ENCODE peak calls at places on chromosomes 4 and X, in four cellular contexts. A is K562, H is GM12878, O is HepG2. R is an unnamed sample. For H3K4me1, the result is how much of the 10 kb centered on the place peaks cover.

GRCh38 chrX:274904-275475 is 6.2 kb upstream of the PLCXD1 start:
- DNase-seq in H (no peak), A (no peak), O (peak), R (no peak)

GRCh38 chr4:133146574-133147198 is 2.4 kb upstream of the PCDH10 start:
- DNase-seq in A (peak), O (peak), H (no peak), R (no peak)

GRCh38 chr4:183342541-183343533 is 20.6 kb upstream of the CLDN24 start:
- DNase-seq in A (no peak), H (no peak), O (no peak), R (no peak)

GRCh38 chrX:120790118-120790517 is 85.5 kb downstream of the CT47B1 start:
- DNase-seq in O (peak), H (peak), A (peak), R (peak)

GRCh38 chrX:72735561-72735960 is 21.5 kb upstream of the PHKA1 start:
- DNase-seq in A (no peak), O (no peak), H (no peak), R (no peak)

GRCh38 chr4:159070742-159071141 is 32.1 kb upstream of the RAPGEF2 start:
- DNase-seq in O (no peak), H (no peak), A (no peak), R (no peak)

GRCh38 chr4:84177831-84178230 is 321.3 kb downstream of the NKX6-1 start:
- DNase-seq in O (no peak), H (no peak), A (no peak), R (no peak)

GRCh38 chr4:120066525-120067333 is at the start of gene MAD2L1:
- DNase-seq in H (peak), O (peak), A (peak), R (peak)

GRCh38 chrX:19611636-19612376 is 96.5 kb upstream of the MAP3K15 start:
- DNase-seq in O (no peak), A (no peak), H (no peak), R (no peak)

GRCh38 chrX:74353984-74354383 is 50.0 kb downstream of the ZCCHC13 start:
- DNase-seq in A (no peak), O (no peak), H (no peak), R (no peak)

GRCh38 chr4:80322716-80323115 is 12.8 kb upstream of the CFAP299 start:
- DNase-seq in H (no peak), A (peak), O (no peak), R (no peak)

GRCh38 chr4:3254302-3255131 is 5.6 kb downstream of the MSANTD1 start:
- DNase-seq in H (no peak), O (no peak), A (no peak), R (no peak)

GRCh38 chr4:73917081-73917501 is 47.9 kb downstream of the CXCL1 start:
- DNase-seq in A (no peak), H (no peak), O (no peak), R (peak)
- TF ChIP-seq MAX in A (no peak), H (no peak), O (no peak), R (no peak)

DNA sequence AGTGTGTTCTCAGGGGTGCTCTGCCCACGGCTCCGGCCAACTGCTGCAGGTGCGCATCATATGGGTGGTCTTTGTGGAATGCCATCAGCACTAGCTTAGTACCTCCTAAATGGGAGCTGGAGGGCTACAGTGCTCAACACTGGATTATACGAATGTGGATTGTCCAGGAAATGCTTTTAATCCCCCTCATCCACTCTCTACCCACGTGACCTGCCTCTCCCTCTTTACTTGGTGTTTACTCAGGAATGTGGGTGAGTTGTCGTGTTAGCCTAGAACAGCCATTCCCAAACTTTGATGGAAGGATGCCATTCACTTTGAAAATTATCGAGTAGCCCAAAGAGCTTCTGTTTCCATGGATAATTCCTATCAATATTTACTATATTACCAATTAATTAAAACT is 150.8 kb downstream of the PTTG2 start:
- DNase-seq in A (no peak), O (no peak), H (no peak), R (no peak)
- H3K4me1 ChIP-seq in A (under half), O (under half), H (under half), R (under half)

DNA sequence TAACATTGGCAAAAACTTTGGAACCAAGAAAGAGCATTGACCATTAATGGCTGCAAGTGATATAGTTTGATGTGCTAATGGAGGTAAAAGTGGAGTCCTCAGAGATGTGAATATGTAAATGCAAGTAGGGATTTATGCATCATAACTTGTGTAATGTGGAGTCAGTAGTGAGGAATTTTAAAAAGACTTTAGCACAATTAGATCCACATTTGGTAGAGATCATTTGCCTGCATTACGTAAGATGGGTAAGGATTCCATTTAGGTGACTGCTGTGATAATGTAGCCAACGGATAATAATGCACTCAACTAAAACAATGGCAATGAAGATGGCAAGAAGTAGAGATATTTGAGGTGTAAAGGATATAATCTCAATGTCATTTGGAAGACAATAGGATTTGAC is 1128.4 kb downstream of the ADGRL3 start:
- DNase-seq in H (no peak), A (no peak), O (no peak), R (no peak)
- TF ChIP-seq BHLHE40 in H (no peak), A (no peak), O (no peak), R (no peak)

GRCh38 chr4:17636696-17637351 is 22.4 kb downstream of the MED28 start:
- DNase-seq in H (no peak), A (peak), O (peak), R (peak)
- TF ChIP-seq MAX in H (no peak), A (no peak), O (peak), R (no peak)

R was measured in A549.